ENCODE peak calls at places on chromosomes 4 and X, in nine cellular contexts. B, S, R, X, I, G, C, M and P are unnamed samples.

GRCh38 chr4:87932718-87933136 is 42.8 kb upstream of the SPP1 start:
- DNase-seq in B (no peak), S (no peak), R (no peak), X (no peak), I (no peak), G (no peak), C (no peak), M (no peak), P (no peak)

GRCh38 chr4:114758066-114758465 is 159.5 kb downstream of the UGT8 start:
- DNase-seq in B (no peak), S (no peak), R (no peak), X (no peak), I (no peak), G (no peak), C (no peak), M (no peak), P (no peak)

GRCh38 chr4:52369649-52370048 is 289.5 kb downstream of the USP46 start:
- DNase-seq in B (no peak), S (no peak), R (no peak), X (peak), I (no peak), G (no peak), C (no peak), M (no peak), P (no peak)

GRCh38 chr4:26931961-26932360 is 71.3 kb downstream of the STIM2 start:
- DNase-seq in B (no peak), S (no peak), R (no peak), X (no peak), I (no peak), G (no peak), C (no peak), M (no peak), P (no peak)

GRCh38 chrX:137427061-137427778 is 138.7 kb upstream of the ZIC3 start:
- DNase-seq in B (no peak), S (no peak), R (peak), X (no peak), I (no peak), G (no peak), C (no peak), M (no peak), P (no peak)

GRCh38 chrX:311156-312129 is 7.2 kb downstream of the GTPBP6 start:
- DNase-seq in B (no peak), S (no peak), R (no peak), X (no peak), I (no peak), G (no peak), C (no peak), M (no peak), P (no peak)

GRCh38 chr4:336099-336892 is 1.3 kb upstream of the ZNF141 start:
- DNase-seq in B (peak), S (no peak), R (peak), X (peak), I (no peak), G (no peak), C (peak), M (peak), P (peak)

GRCh38 chrX:110403436-110403835 is 44.8 kb downstream of the RTL9 start:
- DNase-seq in B (no peak), S (no peak), R (no peak), X (no peak), I (no peak), G (no peak), C (peak), M (no peak), P (no peak)

GRCh38 chrX:48992341-48992740 is 9.7 kb downstream of the GRIPAP1 start:
- DNase-seq in B (no peak), S (no peak), R (no peak), X (no peak), I (no peak), G (no peak), C (no peak), M (no peak), P (no peak)

GRCh38 chr4:42306221-42307109 is 90.8 kb upstream of the SHISA3 start:
- DNase-seq in B (no peak), S (no peak), R (no peak), X (peak), I (no peak), G (no peak), C (no peak), M (no peak), P (no peak)

GRCh38 chr4:7365472-7366179 is 69.1 kb downstream of the PSAPL1 start:
- DNase-seq in B (no peak), S (no peak), R (no peak), X (peak), I (no peak), G (no peak), C (no peak), M (no peak), P (peak)

GRCh38 chr4:14221176-14221575 is 593.7 kb upstream of the BOD1L1 start:
- DNase-seq in B (no peak), S (no peak), R (no peak), X (no peak), I (no peak), G (no peak), C (peak), M (no peak), P (no peak)

GRCh38 chr4:152369903-152370296 is 166.0 kb downstream of the FBXW7 start:
- DNase-seq in B (no peak), S (no peak), R (no peak), X (no peak), I (no peak), G (no peak), C (no peak), M (no peak), P (peak)